ENCODE peak calls at places on chromosome 5, in five cellular contexts. G is heart left ventricle, Y is neuronal stem cell, D is epithelial cell of esophagus, J is A549. X is an unnamed sample.

GRCh38 chr5:149221326-149221725 is 50.3 kb upstream of the AFAP1L1 start:
- DNase-seq in D (no peak), J (no peak), Y (no peak), G (no peak), X (no peak)

GRCh38 chr5:163509288-163510040 is 4.0 kb downstream of the MAT2B start:
- DNase-seq in D (peak), J (no peak), G (no peak), Y (no peak), X (peak)

GRCh38 chr5:100902406-100903035 is 561 bp downstream of the ST8SIA4 start:
- DNase-seq in D (peak), Y (peak), G (no peak), J (no peak), X (no peak)

GRCh38 chr5:38640012-38640395 is 83.6 kb upstream of the LIFR start:
- DNase-seq in J (no peak), D (peak), G (no peak), Y (no peak), X (no peak)

GRCh38 chr5:144189800-144190429 is 19.2 kb downstream of the KCTD16 start:
- DNase-seq in G (no peak), Y (no peak), D (peak), J (peak), X (peak)

GRCh38 chr5:136133416-136134383 is 1.1 kb downstream of the SMAD5 start:
- DNase-seq in Y (peak), D (peak), J (peak), G (peak), X (peak)

GRCh38 chr5:146368137-146368536 is 29.5 kb downstream of the POU4F3 start:
- DNase-seq in Y (no peak), G (no peak), J (no peak), D (peak), X (no peak)

GRCh38 chr5:163696270-163696887 is 191.0 kb downstream of the MAT2B start:
- DNase-seq in J (peak), D (peak), Y (peak), G (peak), X (no peak)

GRCh38 chr5:122882836-122883235 is 37.4 kb downstream of the SNX24 start:
- DNase-seq in G (no peak), D (peak), Y (no peak), J (no peak), X (no peak)

GRCh38 chr5:92552206-92553160 is 1028.5 kb downstream of the NR2F1-AS1 start:
- DNase-seq in D (peak), J (peak), G (no peak), Y (no peak), X (no peak)

GRCh38 chr5:142322403-142322746 is 2.4 kb downstream of the SPRY4 start:
- DNase-seq in J (no peak), Y (no peak), G (no peak), D (no peak), X (no peak)

GRCh38 chr5:53359906-53360305 is 120.5 kb upstream of the FST start:
- DNase-seq in Y (no peak), G (no peak), J (no peak), D (no peak), X (no peak)

GRCh38 chr5:36502608-36503007 is 103.8 kb upstream of the SLC1A3 start:
- DNase-seq in Y (no peak), G (no peak), D (peak), J (no peak), X (no peak)

GRCh38 chr5:138180183-138180782 is 1.4 kb downstream of the KIF20A start:
- DNase-seq in G (no peak), D (peak), J (peak), Y (peak), X (no peak)

GRCh38 chr5:113140837-113141661 is 164.5 kb downstream of the DCP2 start:
- DNase-seq in G (no peak), Y (no peak), D (peak), J (no peak), X (no peak)

GRCh38 chr5:131671994-131672655 is 37.1 kb upstream of the RAPGEF6 start:
- DNase-seq in D (no peak), J (no peak), G (peak), Y (peak), X (no peak)

GRCh38 chr5:133897431-133897830 is 71.0 kb downstream of the C5orf15 start:
- DNase-seq in Y (no peak), G (no peak), J (no peak), D (no peak), X (no peak)

GRCh38 chr5:142644640-142645361 is 41.1 kb downstream of the FGF1 start:
- DNase-seq in G (no peak), D (peak), Y (no peak), J (peak), X (no peak)

GRCh38 chr5:42274913-42275312 is 148.3 kb upstream of the GHR start:
- DNase-seq in D (peak), J (no peak), G (no peak), Y (no peak), X (no peak)

GRCh38 chr5:83987513-83988292 is 267.0 kb upstream of the HAPLN1 start:
- DNase-seq in Y (no peak), J (no peak), G (no peak), D (peak), X (no peak)

GRCh38 chr5:40495172-40495699 is 184.5 kb upstream of the PTGER4 start:
- DNase-seq in J (no peak), G (no peak), Y (no peak), D (no peak), X (no peak)

GRCh38 chr5:7446913-7447312 is 51.0 kb downstream of the ADCY2 start:
- DNase-seq in G (no peak), J (no peak), D (no peak), Y (no peak), X (no peak)

GRCh38 chr5:14504816-14505215 is 76.8 kb upstream of the OTULINL start:
- DNase-seq in D (no peak), J (no peak), Y (no peak), G (no peak), X (no peak)

GRCh38 chr5:108681079-108681921 is 66.4 kb upstream of the FER start:
- DNase-seq in G (peak), D (peak), Y (peak), J (peak), X (no peak)

GRCh38 chr5:34474573-34475021 is 181.5 kb upstream of the RAI14 start:
- DNase-seq in Y (peak), J (peak), G (no peak), D (peak), X (no peak)

GRCh38 chr5:83001788-83002381 is 75.3 kb downstream of the TMEM167A start:
- DNase-seq in Y (no peak), J (no peak), G (no peak), D (no peak), X (no peak)

GRCh38 chr5:179327026-179327735 is 18.1 kb downstream of the ADAMTS2 start:
- DNase-seq in D (no peak), J (no peak), Y (no peak), G (no peak), X (no peak)

GRCh38 chr5:56480305-56481146 is 247.4 kb upstream of the ANKRD55 start:
- DNase-seq in Y (peak), J (no peak), D (peak), G (peak), X (peak)

GRCh38 chr5:1468247-1468612 is 23.0 kb upstream of the SLC6A3 start:
- DNase-seq in D (no peak), J (no peak), G (no peak), Y (no peak), X (no peak)

GRCh38 chr5:149379177-149379761 is at the start of gene IL17B:
- DNase-seq in Y (no peak), D (no peak), G (no peak), J (no peak), X (no peak)

GRCh38 chr5:140591747-140592372 is 27.2 kb downstream of the SLC35A4 start:
- DNase-seq in D (peak), G (no peak), Y (no peak), J (no peak), X (no peak)
- H3K4me3 ChIP-seq in D (no peak), G (no peak), Y (no peak), J (no peak), X (no peak)

GRCh38 chr5:169723103-169723831 is 86.2 kb downstream of the DOCK2 start:
- DNase-seq in J (no peak), Y (no peak), G (no peak), D (peak), X (no peak)
- H3K4me3 ChIP-seq in J (no peak), Y (no peak), G (no peak), D (no peak), X (no peak)

DNA sequence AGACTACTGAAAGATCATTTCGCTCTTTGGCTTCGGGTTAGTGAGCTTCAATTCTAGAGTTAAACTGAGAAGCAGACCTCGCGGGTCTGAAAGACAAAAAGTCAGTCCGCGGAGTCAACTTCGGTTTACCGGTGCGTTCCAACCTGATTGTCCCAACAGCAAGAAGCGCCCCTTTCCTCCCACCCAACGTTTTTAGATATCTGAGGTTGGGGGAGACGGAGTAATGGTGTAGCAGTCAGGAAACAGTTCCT is 815 bp upstream of the ISL1 start:
- DNase-seq in J (no peak), G (no peak), Y (peak), D (peak), X (no peak)
- H3K4me3 ChIP-seq in J (no peak), G (no peak), Y (peak), D (peak), X (peak)

GRCh38 chr5:127022846-127023245 is 7.5 kb downstream of the MARCHF3 start:
- DNase-seq in G (no peak), D (no peak), Y (no peak), J (no peak), X (no peak)

GRCh38 chr5:127027539-127027938 is 2.8 kb downstream of the MARCHF3 start:
- DNase-seq in J (no peak), D (no peak), G (no peak), Y (no peak), X (no peak)

GRCh38 chr5:127026166-127026565 is 4.2 kb downstream of the MARCHF3 start:
- DNase-seq in Y (no peak), G (no peak), J (no peak), D (no peak), X (no peak)

GRCh38 chr5:127028822-127029457 is 1.4 kb downstream of the MARCHF3 start:
- DNase-seq in J (no peak), D (no peak), G (no peak), Y (no peak), X (no peak)

DNA sequence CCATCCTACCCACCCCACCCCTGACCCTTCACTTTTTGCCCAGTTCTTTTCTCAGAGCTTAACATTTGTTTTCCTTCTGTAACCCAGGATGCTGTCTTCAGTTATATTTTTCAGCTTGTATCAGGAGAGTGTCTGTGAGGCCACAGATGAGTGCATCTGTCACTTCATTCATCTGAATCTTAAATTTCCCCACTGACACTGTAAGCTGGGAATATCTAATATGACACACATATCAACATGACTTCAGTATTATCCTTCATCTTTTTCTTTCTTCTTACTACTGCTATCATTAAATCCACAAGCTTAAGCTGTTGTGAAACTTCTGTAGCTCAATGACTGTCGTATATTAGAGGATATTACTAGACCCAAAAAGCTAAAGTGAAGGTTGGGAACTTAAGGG is 4.9 kb downstream of the MARCHF3 start:
- DNase-seq in Y (no peak), D (no peak), G (no peak), J (no peak), X (no peak)
- H3K4me3 ChIP-seq in Y (no peak), D (no peak), G (no peak), J (no peak), X (no peak)

DNA sequence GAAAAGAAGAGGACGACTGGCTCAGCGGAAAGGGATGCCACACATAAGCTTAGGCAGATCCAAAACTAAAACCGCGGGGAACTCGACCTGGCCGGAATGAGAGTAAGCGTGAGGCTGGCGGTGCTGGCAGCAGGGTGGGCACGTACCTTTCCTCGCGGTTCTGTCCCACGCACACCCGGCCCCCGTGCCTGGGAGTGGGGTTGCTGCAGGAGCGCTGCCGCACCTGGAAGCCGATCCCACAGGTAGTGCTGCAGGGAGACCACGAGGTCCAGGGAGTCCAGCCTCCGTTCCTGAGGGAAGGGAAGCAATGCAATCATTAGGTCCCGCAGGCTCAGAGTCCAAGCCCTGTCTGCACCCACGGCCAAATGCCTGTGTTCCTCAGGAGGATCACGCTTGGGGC is 427.0 kb downstream of the SEMA5A start:
- DNase-seq in J (no peak), D (no peak), G (no peak), Y (no peak), X (no peak)
- H3K4me3 ChIP-seq in J (no peak), D (no peak), G (no peak), Y (no peak), X (no peak)

GRCh38 chr5:45695011-45695667 is 1.0 kb downstream of the HCN1 start:
- DNase-seq in Y (no peak), J (no peak), D (no peak), G (no peak), X (no peak)

GRCh38 chr5:45695680-45696093 is 493 bp downstream of the HCN1 start:
- DNase-seq in Y (no peak), J (no peak), D (no peak), G (no peak), X (no peak)

GRCh38 chr5:45697211-45697610 is 1.0 kb upstream of the HCN1 start:
- DNase-seq in G (no peak), D (no peak), Y (no peak), J (no peak), X (no peak)

GRCh38 chr5:45694255-45694834 is 1.8 kb downstream of the HCN1 start:
- DNase-seq in G (no peak), D (peak), J (no peak), Y (peak), X (no peak)

GRCh38 chr5:45696206-45696836 is at the start of gene HCN1:
- DNase-seq in Y (peak), D (peak), G (peak), J (peak), X (peak)
- H3K4me3 ChIP-seq in Y (peak), D (no peak), G (peak), J (peak), X (peak)

GRCh38 chr5:160083501-160083900 is 35.7 kb downstream of the PWWP2A start:
- DNase-seq in D (peak), Y (no peak), G (no peak), J (peak), X (no peak)
- H3K4me3 ChIP-seq in D (no peak), Y (no peak), G (no peak), J (no peak), X (no peak)

DNA sequence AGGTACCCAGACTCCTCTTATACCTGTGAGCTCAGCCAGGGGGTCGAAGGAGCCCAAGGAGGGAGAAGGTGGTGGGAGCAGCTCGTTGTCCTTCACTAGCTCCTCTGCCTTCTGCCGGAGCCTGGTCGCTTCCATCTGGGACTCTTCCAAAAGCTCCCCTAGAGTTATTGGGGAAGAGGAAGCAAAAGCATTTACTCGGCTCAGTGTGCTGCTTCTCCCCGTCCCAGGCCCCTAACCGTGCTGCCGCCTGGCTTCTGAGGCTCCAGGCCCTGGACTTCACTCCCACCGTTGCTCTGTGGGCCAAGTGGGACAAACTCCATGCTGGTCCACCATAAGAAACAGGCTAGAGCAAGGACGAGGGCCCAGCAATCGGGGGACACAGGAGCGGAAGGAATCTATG is 17.2 kb downstream of the TNIP1 start:
- DNase-seq in Y (no peak), J (no peak), D (no peak), G (peak), X (no peak)
- H3K4me3 ChIP-seq in Y (no peak), J (no peak), D (no peak), G (no peak), X (no peak)

GRCh38 chr5:96433066-96433447 is at the start of gene PCSK1:
- DNase-seq in J (no peak), D (no peak), G (no peak), Y (no peak), X (no peak)

GRCh38 chr5:96427823-96428222 is 5.2 kb downstream of the PCSK1 start:
- DNase-seq in D (peak), Y (no peak), G (no peak), J (no peak), X (no peak)

GRCh38 chr5:96434201-96434645 is 1.2 kb upstream of the PCSK1 start:
- DNase-seq in J (peak), G (peak), D (peak), Y (peak), X (peak)

GRCh38 chr5:96432245-96433065 is 593 bp downstream of the PCSK1 start:
- DNase-seq in D (no peak), J (no peak), G (no peak), Y (no peak), X (no peak)

GRCh38 chr5:96431376-96432244 is 1.4 kb downstream of the PCSK1 start:
- DNase-seq in J (no peak), G (peak), D (peak), Y (no peak), X (no peak)
- H3K4me3 ChIP-seq in J (no peak), G (no peak), D (no peak), Y (peak), X (peak)

DNA sequence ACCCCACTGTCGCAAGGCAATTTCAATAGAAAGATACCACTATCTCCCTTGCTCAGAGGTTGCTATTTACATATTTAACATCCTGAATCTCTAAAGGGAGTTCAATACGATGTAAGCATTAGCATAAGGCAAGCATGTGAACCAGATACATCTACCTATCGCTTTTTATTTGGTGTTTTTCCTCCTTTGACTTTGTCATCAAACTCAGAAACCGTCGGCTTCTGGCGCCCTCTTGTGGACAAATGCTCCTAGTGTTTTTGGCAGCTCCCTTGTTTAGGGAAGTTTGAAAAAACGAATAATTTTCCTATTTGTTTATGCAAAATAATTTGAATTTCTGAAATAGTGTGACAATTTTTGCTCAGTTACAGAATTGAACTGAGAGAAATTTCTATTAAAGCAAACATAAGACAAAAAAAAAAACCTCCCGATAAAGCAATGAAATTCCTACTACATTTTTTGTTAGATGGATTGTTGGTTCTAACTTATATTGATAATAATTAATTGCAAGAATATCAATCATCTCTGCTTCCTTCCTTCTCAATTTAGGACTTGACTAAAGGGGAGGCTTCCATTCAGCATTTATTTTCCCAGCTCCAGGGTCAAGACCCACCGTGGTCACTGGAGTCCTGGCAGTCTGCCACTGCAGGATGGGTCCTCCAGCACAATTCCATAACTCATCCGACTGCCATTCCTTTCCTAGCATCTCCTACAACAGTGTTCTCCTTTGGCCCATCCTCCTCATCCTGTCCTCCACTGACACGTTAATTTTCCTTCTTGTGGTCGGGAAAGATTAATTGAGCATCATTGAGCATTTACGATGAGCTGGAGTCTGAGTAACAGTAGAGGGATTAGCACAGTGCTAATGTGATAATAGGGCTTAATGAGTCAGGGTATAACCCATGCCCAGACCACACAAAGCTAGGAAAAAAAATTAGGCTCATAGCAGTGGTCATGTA is 131.8 kb upstream of the CHD1 start:
- DNase-seq in G (peak), J (peak), Y (peak), D (peak), X (peak)
- H3K4me3 ChIP-seq in G (no peak), J (no peak), Y (no peak), D (no peak), X (no peak)

X was measured in stomach.